ENCODE peak calls at places on chromosomes 12 and 14, in ten cellular contexts. F, Y, S, W, E, D, L, K, G and T are unnamed samples.

GRCh38 chr14:83607682-83608081 is 1922.3 kb upstream of the FLRT2 start:
- DNase-seq in F (no peak), Y (no peak), S (no peak), W (no peak), E (no peak), D (no peak), L (no peak), K (no peak), G (no peak), T (no peak)

GRCh38 chr12:50924439-50925341 is 27.7 kb upstream of the HIGD1C start:
- DNase-seq in F (peak), Y (peak), S (peak), W (peak), E (peak), D (peak), L (no peak), K (peak), G (peak), T (peak)

GRCh38 chr14:39426605-39427004 is 5.6 kb downstream of the FBXO33 start:
- DNase-seq in F (peak), Y (no peak), S (no peak), W (peak), E (no peak), D (no peak), L (no peak), K (no peak), G (no peak), T (peak)

GRCh38 chr12:51683763-51684357 is 92.8 kb downstream of the SCN8A start:
- DNase-seq in F (peak), Y (no peak), S (no peak), W (peak), E (no peak), D (no peak), L (no peak), K (no peak), G (no peak), T (peak)

GRCh38 chr14:88481794-88482193 is 73.0 kb downstream of the PTPN21 start:
- DNase-seq in F (no peak), Y (no peak), S (no peak), W (no peak), E (no peak), D (no peak), L (no peak), K (no peak), G (no peak), T (no peak)

GRCh38 chr12:124655317-124656213 is 88.2 kb upstream of the NCOR2 start:
- DNase-seq in F (peak), Y (peak), S (peak), W (peak), E (no peak), D (no peak), L (no peak), K (peak), G (no peak), T (peak)

GRCh38 chr14:80316426-80316825 is 105.1 kb upstream of the DIO2 start:
- DNase-seq in F (peak), Y (no peak), S (no peak), W (no peak), E (no peak), D (no peak), L (no peak), K (no peak), G (no peak), T (no peak)

GRCh38 chr14:60093606-60094005 is 1.9 kb downstream of the PCNX4 start:
- DNase-seq in F (peak), Y (no peak), S (no peak), W (no peak), E (no peak), D (no peak), L (no peak), K (no peak), G (no peak), T (peak)

GRCh38 chr14:67940476-67940875 is 120.9 kb downstream of the RAD51B start:
- DNase-seq in F (peak), Y (no peak), S (no peak), W (peak), E (no peak), D (no peak), L (no peak), K (no peak), G (no peak), T (peak)

GRCh38 chr14:91731986-91732385 is at the start of gene CATSPERB:
- DNase-seq in F (no peak), Y (no peak), S (no peak), W (no peak), E (no peak), D (no peak), L (no peak), K (no peak), G (no peak), T (no peak)

GRCh38 chr14:67389261-67389660 is 22.7 kb downstream of the PLEK2 start:
- DNase-seq in F (no peak), Y (no peak), S (no peak), W (no peak), E (no peak), D (no peak), L (no peak), K (no peak), G (no peak), T (no peak)

GRCh38 chr14:73759183-73759713 is 45.1 kb upstream of the PNMA1 start:
- DNase-seq in F (peak), Y (peak), S (peak), W (peak), E (peak), D (no peak), L (no peak), K (peak), G (peak), T (peak)

GRCh38 chr12:98371419-98371818 is 144.0 kb upstream of the TMPO start:
- DNase-seq in F (no peak), Y (no peak), S (no peak), W (peak), E (no peak), D (no peak), L (no peak), K (no peak), G (no peak), T (no peak)

GRCh38 chr14:81811705-81812269 is 278.1 kb upstream of the SEL1L start:
- DNase-seq in F (no peak), Y (no peak), S (no peak), W (no peak), E (no peak), D (no peak), L (no peak), K (no peak), G (no peak), T (no peak)

GRCh38 chr14:85576848-85577541 is 47.1 kb downstream of the FLRT2 start:
- DNase-seq in F (no peak), Y (no peak), S (no peak), W (no peak), E (no peak), D (no peak), L (no peak), K (no peak), G (no peak), T (no peak)

GRCh38 chr12:28855761-28856160 is 293.3 kb upstream of the FAR2 start:
- DNase-seq in F (no peak), Y (no peak), S (no peak), W (no peak), E (no peak), D (no peak), L (no peak), K (no peak), G (no peak), T (peak)

GRCh38 chr12:92248977-92249376 is 103.3 kb upstream of the BTG1 start:
- DNase-seq in F (no peak), Y (no peak), S (no peak), W (no peak), E (no peak), D (no peak), L (no peak), K (no peak), G (no peak), T (no peak)

GRCh38 chr12:6347367-6348338 is 5.8 kb upstream of the TNFRSF1A start:
- DNase-seq in F (peak), Y (peak), S (peak), W (peak), E (no peak), D (no peak), L (no peak), K (no peak), G (no peak), T (peak)

GRCh38 chr14:74636424-74637183 is 24.6 kb upstream of the LTBP2 start:
- DNase-seq in F (no peak), Y (no peak), S (no peak), W (no peak), E (no peak), D (no peak), L (no peak), K (no peak), G (no peak), T (peak)

GRCh38 chr12:21697829-21698630 is 40.4 kb upstream of the LDHB start:
- DNase-seq in F (peak), Y (no peak), S (no peak), W (peak), E (peak), D (no peak), L (no peak), K (no peak), G (no peak), T (peak)

GRCh38 chr14:35534884-35535793 is 1.2 kb downstream of the INSM2 start:
- DNase-seq in F (peak), Y (peak), S (peak), W (peak), E (peak), D (no peak), L (peak), K (peak), G (peak), T (peak)

GRCh38 chr12:2752676-2753371 is 41.9 kb upstream of the FKBP4 start:
- DNase-seq in F (peak), Y (peak), S (peak), W (peak), E (peak), D (peak), L (peak), K (peak), G (peak), T (peak)

GRCh38 chr14:91305650-91306431 is 61.3 kb upstream of the GPR68 start:
- DNase-seq in F (no peak), Y (peak), S (no peak), W (no peak), E (no peak), D (no peak), L (no peak), K (no peak), G (no peak), T (no peak)

GRCh38 chr12:93050026-93050747 is 121.1 kb upstream of the EEA1 start:
- DNase-seq in F (peak), Y (no peak), S (no peak), W (peak), E (no peak), D (no peak), L (no peak), K (no peak), G (no peak), T (peak)

GRCh38 chr14:41187868-41188267 is 418.8 kb upstream of the LRFN5 start:
- DNase-seq in F (no peak), Y (no peak), S (no peak), W (no peak), E (no peak), D (no peak), L (no peak), K (no peak), G (no peak), T (no peak)

GRCh38 chr14:89701079-89702043 is 253.2 kb downstream of the EFCAB11 start:
- DNase-seq in F (peak), Y (peak), S (peak), W (peak), E (peak), D (peak), L (peak), K (peak), G (peak), T (peak)

GRCh38 chr12:14260011-14260993 is 105.2 kb upstream of the ATF7IP start:
- DNase-seq in F (peak), Y (peak), S (peak), W (peak), E (no peak), D (peak), L (no peak), K (peak), G (no peak), T (peak)

GRCh38 chr12:58950739-58951100 is 30.4 kb upstream of the LRIG3 start:
- DNase-seq in F (no peak), Y (no peak), S (no peak), W (no peak), E (no peak), D (no peak), L (no peak), K (no peak), G (no peak), T (no peak)

GRCh38 chr14:48670939-48671338 is 915.2 kb downstream of the RPS29 start:
- DNase-seq in F (no peak), Y (no peak), S (peak), W (no peak), E (no peak), D (no peak), L (no peak), K (no peak), G (no peak), T (no peak)

GRCh38 chr14:79091381-79091963 is 921.3 kb downstream of the NRXN3 start:
- DNase-seq in F (no peak), Y (no peak), S (no peak), W (no peak), E (no peak), D (no peak), L (no peak), K (no peak), G (no peak), T (no peak)

GRCh38 chr12:1171657-1172056 is 180.6 kb downstream of the ERC1 start:
- DNase-seq in F (peak), Y (no peak), S (no peak), W (no peak), E (no peak), D (no peak), L (no peak), K (no peak), G (no peak), T (no peak)

GRCh38 chr14:83217492-83217891 is 1683.8 kb upstream of the SEL1L start:
- DNase-seq in F (peak), Y (no peak), S (no peak), W (peak), E (no peak), D (no peak), L (no peak), K (no peak), G (no peak), T (peak)